ENCODE peak calls at places on chromosomes 5 and 9, in nine cellular contexts. C is stimulated activated CD8-positive, alpha-beta memory T cell treated with anti-CD3 and anti-CD28 coated beads, Interleukin-15, amount 100 ng/mL, for 4 hours; L is GM13977; E is hippocampal formation; N is T-helper 1 cell; A is PC-9; G is DMS 273 treated with DMSO at 0.1 percent for 48 hours; J is activated gamma-delta T cell treated with Interleukin-2 at 50 U/mL for 16 hours; F is neural crest cell. D is an unnamed sample.

GRCh38 chr5:90558344-90559192 is at the start of gene ADGRV1:
- DNase-seq in C (no peak), L (peak), E (peak), N (no peak), A (peak), G (peak), J (no peak), F (peak), D (peak)

GRCh38 chr5:141363952-141364660 is at the start of gene PCDHGA5:
- DNase-seq in C (no peak), L (no peak), E (no peak), N (no peak), A (no peak), G (no peak), J (no peak), F (no peak), D (no peak)

GRCh38 chr9:31588756-31589155 is 795.7 kb upstream of the ACO1 start:
- DNase-seq in C (no peak), L (no peak), E (no peak), N (no peak), A (no peak), G (no peak), J (no peak), F (no peak), D (no peak)

GRCh38 chr9:38687389-38687842 is 32.5 kb downstream of the FAM240B start:
- DNase-seq in C (no peak), L (no peak), E (no peak), N (no peak), A (peak), G (no peak), J (no peak), F (peak), D (no peak)

GRCh38 chr5:63262191-63262981 is 683.8 kb downstream of the LRRC70 start:
- DNase-seq in C (no peak), L (no peak), E (no peak), N (no peak), A (no peak), G (no peak), J (no peak), F (no peak), D (no peak)

GRCh38 chr5:171667341-171668096 is 118.1 kb upstream of the SMIM23 start:
- DNase-seq in C (no peak), L (no peak), E (no peak), N (no peak), A (peak), G (no peak), J (no peak), F (no peak), D (no peak)

GRCh38 chr5:60568646-60569045 is 131.3 kb downstream of the DEPDC1B start:
- DNase-seq in C (no peak), L (no peak), E (no peak), N (no peak), A (no peak), G (no peak), J (no peak), F (no peak), D (no peak)

GRCh38 chr9:132125361-132125760 is 36.5 kb upstream of the NTNG2 start:
- DNase-seq in C (no peak), L (no peak), E (no peak), N (no peak), A (no peak), G (no peak), J (no peak), F (no peak), D (no peak)

GRCh38 chr9:137128158-137129088 is 10.5 kb upstream of the GRIN1 start:
- DNase-seq in C (no peak), L (no peak), E (no peak), N (no peak), A (no peak), G (no peak), J (no peak), F (no peak), D (peak)

GRCh38 chr9:9973062-9973461 is 639.7 kb downstream of the PTPRD start:
- DNase-seq in C (no peak), L (no peak), E (no peak), N (no peak), A (no peak), G (no peak), J (no peak), F (no peak), D (no peak)

GRCh38 chr5:59222687-59223511 is 640.0 kb downstream of the RAB3C start:
- DNase-seq in C (no peak), L (no peak), E (no peak), N (no peak), A (peak), G (peak), J (no peak), F (no peak), D (no peak)

GRCh38 chr9:90287567-90288274 is 354.9 kb downstream of the DIRAS2 start:
- DNase-seq in C (no peak), L (peak), E (no peak), N (no peak), A (peak), G (no peak), J (no peak), F (no peak), D (peak)

GRCh38 chr5:173572431-173573125 is 43.9 kb downstream of the BOD1 start:
- DNase-seq in C (no peak), L (no peak), E (no peak), N (no peak), A (no peak), G (no peak), J (no peak), F (no peak), D (no peak)

GRCh38 chr9:117247271-117247670 is 167.6 kb downstream of the ASTN2 start:
- DNase-seq in C (no peak), L (peak), E (peak), N (no peak), A (no peak), G (no peak), J (no peak), F (no peak), D (no peak)

GRCh38 chr9:91690540-91691249 is 259.3 kb downstream of the ROR2 start:
- DNase-seq in C (no peak), L (no peak), E (no peak), N (no peak), A (no peak), G (no peak), J (no peak), F (no peak), D (no peak)

GRCh38 chr9:33263936-33264472 is 504 bp downstream of the BAG1 start:
- DNase-seq in C (peak), L (peak), E (no peak), N (peak), A (no peak), G (no peak), J (peak), F (peak), D (no peak)

GRCh38 chr9:81601639-81602623 is 87.4 kb downstream of the TLE1 start:
- DNase-seq in C (no peak), L (no peak), E (no peak), N (no peak), A (no peak), G (no peak), J (no peak), F (no peak), D (no peak)

GRCh38 chr5:26833596-26833995 is 204.8 kb downstream of the CDH9 start:
- DNase-seq in C (no peak), L (no peak), E (no peak), N (no peak), A (no peak), G (no peak), J (no peak), F (no peak), D (no peak)

GRCh38 chr9:13759624-13760023 is 480.1 kb upstream of the MPDZ start:
- DNase-seq in C (no peak), L (no peak), E (no peak), N (no peak), A (no peak), G (no peak), J (no peak), F (no peak), D (no peak)